ENCODE peak calls at places on chromosomes 1 and 21, in six cellular contexts. K is uterus, F is A549, W is tibial nerve, N is esophagus muscularis mucosa, I is HepG2. Y is an unnamed sample.

GRCh38 chr1:96418969-96419368 is 302.6 kb upstream of the PTBP2 start:
- DNase-seq in K (no peak), F (no peak), W (no peak), N (no peak), I (no peak), Y (no peak)

GRCh38 chr1:99963041-99963795 is 6.6 kb upstream of the SLC35A3 start:
- DNase-seq in K (no peak), F (no peak), W (no peak), N (no peak), I (no peak), Y (no peak)

GRCh38 chr1:12173631-12174121 is 6.9 kb downstream of the TNFRSF1B start:
- DNase-seq in K (peak; percentile 47), F (no peak), W (no peak), N (no peak), I (no peak), Y (no peak)

GRCh38 chr1:111183681-111184080 is 16.8 kb downstream of the DENND2D start:
- DNase-seq in K (no peak), F (no peak), W (no peak), N (no peak), I (no peak), Y (no peak)

GRCh38 chr1:235160395-235160964 is 570 bp downstream of the RBM34 start:
- DNase-seq in K (no peak), F (no peak), W (no peak), N (no peak), I (peak; percentile 50), Y (no peak)

GRCh38 chr21:44994581-44995171 is 54.8 kb downstream of the SLX9 start:
- DNase-seq in K (no peak), F (no peak), W (no peak), N (no peak), I (no peak), Y (no peak)

GRCh38 chr1:115282825-115283224 is 55.2 kb downstream of the NGF start:
- DNase-seq in K (peak; percentile 90), F (no peak), W (peak; percentile 74), N (peak; percentile 95), I (no peak), Y (no peak)

GRCh38 chr1:180779584-180779983 is 133.1 kb upstream of the KIAA1614 start:
- DNase-seq in K (no peak), F (no peak), W (no peak), N (no peak), I (no peak), Y (no peak)

GRCh38 chr21:27953328-27954045 is 986.6 kb upstream of the ADAMTS5 start:
- DNase-seq in K (no peak), F (no peak), W (no peak), N (no peak), I (no peak), Y (no peak)

GRCh38 chr21:41207401-41208388 is 39.7 kb downstream of the BACE2 start:
- DNase-seq in K (peak; percentile 39), F (no peak), W (peak; percentile 49), N (no peak), I (peak; percentile 3), Y (no peak)

GRCh38 chr1:161725888-161726630 is 4.7 kb downstream of the FCRLB start:
- DNase-seq in K (peak; percentile 44), F (peak; percentile 60), W (peak; percentile 16), N (no peak), I (peak; percentile 23), Y (peak; percentile 89)

GRCh38 chr1:56502700-56503245 is 76.6 kb downstream of the PLPP3 start:
- DNase-seq in K (no peak), F (no peak), W (no peak), N (no peak), I (peak; percentile 37), Y (peak; percentile 40)

GRCh38 chr1:243433737-243434370 is 178.0 kb downstream of the SDCCAG8 start:
- DNase-seq in K (no peak), F (no peak), W (no peak), N (no peak), I (no peak), Y (no peak)

GRCh38 chr1:10242811-10243210 is 32.4 kb downstream of the KIF1B start:
- DNase-seq in K (no peak), F (no peak), W (no peak), N (no peak), I (no peak), Y (no peak)

GRCh38 chr1:243495442-243496172 is 239.8 kb downstream of the SDCCAG8 start:
- DNase-seq in K (no peak), F (no peak), W (no peak), N (no peak), I (no peak), Y (peak; percentile 64)

GRCh38 chr1:85047472-85048295 is 616 bp downstream of the MCOLN3 start:
- DNase-seq in K (no peak), F (peak; percentile 7), W (no peak), N (no peak), I (no peak), Y (no peak)

GRCh38 chr1:43147625-43148319 is 24.3 kb downstream of the EBNA1BP2 start:
- DNase-seq in K (peak; percentile 63), F (no peak), W (no peak), N (no peak), I (peak; percentile 6), Y (no peak)

GRCh38 chr1:205629751-205630150 is 2.1 kb downstream of the ELK4 start:
- DNase-seq in K (no peak), F (no peak), W (no peak), N (peak; percentile 72), I (no peak), Y (no peak)
- H3K27ac ChIP-seq in K (no peak overlapping the region), F (peak overlapping the region; percentile 27), W (no peak overlapping the region), N (no peak overlapping the region), I (peak overlapping the region; percentile 96), Y (peak overlapping the region; percentile 98)

GRCh38 chr1:94324168-94324544 is 86.8 kb upstream of the ARHGAP29 start:
- DNase-seq in K (no peak), F (no peak), W (no peak), N (no peak), I (no peak), Y (no peak)

GRCh38 chr1:94327001-94327685 is 89.8 kb upstream of the ARHGAP29 start:
- DNase-seq in K (peak; percentile 46), F (no peak), W (no peak), N (no peak), I (no peak), Y (no peak)

GRCh38 chr1:94326329-94326728 is 88.9 kb upstream of the ARHGAP29 start:
- DNase-seq in K (no peak), F (no peak), W (no peak), N (no peak), I (no peak), Y (no peak)

GRCh38 chr1:94323311-94324167 is 86.2 kb upstream of the ARHGAP29 start:
- DNase-seq in K (no peak), F (no peak), W (no peak), N (no peak), I (no peak), Y (no peak)

GRCh38 chr1:94325379-94326302 is 88.3 kb upstream of the ARHGAP29 start:
- DNase-seq in K (no peak), F (peak; percentile 69), W (no peak), N (no peak), I (peak; percentile 75), Y (no peak)
- H3K4me1 ChIP-seq in K (no peaks in the 10 kb centered on the region), F (peaks cover 82% of the 10 kb centered on the region), W (peaks cover 50% of the 10 kb centered on the region), N (peaks cover 23% of the 10 kb centered on the region), I (peaks cover 55% of the 10 kb centered on the region), Y (peaks cover 52% of the 10 kb centered on the region)

DNA sequence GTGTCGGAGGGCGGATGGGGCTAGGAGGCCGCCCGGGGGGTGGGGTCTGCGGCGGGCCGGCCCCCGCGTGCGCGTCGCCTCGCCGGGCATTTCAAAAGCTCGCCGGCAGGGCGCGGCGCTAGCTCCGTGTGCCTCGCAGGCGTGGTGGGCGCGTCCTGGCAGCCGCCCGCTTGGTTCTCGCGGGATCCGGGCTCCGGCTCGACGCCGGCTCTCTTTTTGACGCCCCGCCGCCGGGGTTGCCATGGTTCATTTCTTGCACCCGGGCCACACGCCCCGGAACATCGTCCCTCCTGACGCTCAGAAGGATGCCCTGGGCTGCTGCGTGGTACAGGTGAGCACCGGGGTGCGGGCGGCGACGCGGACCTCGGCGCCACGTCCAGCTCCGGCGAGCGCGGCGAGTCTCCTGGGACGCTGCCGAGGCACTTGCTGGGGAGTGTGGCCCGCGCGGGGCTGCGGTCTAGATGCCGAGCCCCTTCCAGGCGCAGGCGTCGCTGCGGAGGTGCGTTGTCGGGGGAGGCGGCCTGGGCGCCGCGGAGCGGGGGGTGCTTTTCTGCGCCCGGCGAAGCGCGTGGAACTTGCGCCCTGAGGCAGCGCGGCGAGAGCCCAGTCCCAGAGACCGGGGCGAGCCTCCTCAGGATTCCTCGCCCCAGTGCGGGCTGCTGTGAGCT is at the start of gene ZYG11A:
- DNase-seq in K (no peak), F (peak; percentile 61), W (no peak), N (no peak), I (peak; percentile 14), Y (no peak)
- TF ChIP-seq POLR2A in K (no peak), F (no peak), W (no peak), N (no peak), I (no peak), Y (no peak)

GRCh38 chr1:8013800-8014199 is 12.3 kb downstream of the ERRFI1 start:
- DNase-seq in K (no peak), F (no peak), W (no peak), N (no peak), I (no peak), Y (no peak)

GRCh38 chr1:8013399-8013798 is 12.7 kb downstream of the ERRFI1 start:
- DNase-seq in K (no peak), F (no peak), W (no peak), N (no peak), I (no peak), Y (no peak)

GRCh38 chr1:8012955-8013354 is 13.2 kb downstream of the ERRFI1 start:
- DNase-seq in K (no peak), F (no peak), W (no peak), N (no peak), I (no peak), Y (no peak)

GRCh38 chr1:8011016-8011415 is 15.1 kb downstream of the ERRFI1 start:
- DNase-seq in K (no peak), F (no peak), W (no peak), N (no peak), I (no peak), Y (no peak)

GRCh38 chr1:8011923-8012858 is 13.9 kb downstream of the ERRFI1 start:
- DNase-seq in K (no peak), F (no peak), W (no peak), N (no peak), I (no peak), Y (no peak)
- H3K27ac ChIP-seq in K (no peak overlapping the region), F (no peak overlapping the region), W (no peak overlapping the region), N (no peak overlapping the region), I (no peak overlapping the region), Y (peak overlapping the region; percentile 14)

GRCh38 chr1:209414803-209415329 is 168.6 kb upstream of the CAMK1G start:
- DNase-seq in K (no peak), F (no peak), W (no peak), N (no peak), I (no peak), Y (no peak)

GRCh38 chr1:209412566-209412965 is 170.9 kb upstream of the CAMK1G start:
- DNase-seq in K (no peak), F (no peak), W (no peak), N (no peak), I (no peak), Y (no peak)

GRCh38 chr1:209412036-209412435 is 171.5 kb upstream of the CAMK1G start:
- DNase-seq in K (no peak), F (no peak), W (no peak), N (no peak), I (no peak), Y (no peak)

GRCh38 chr1:209411491-209411929 is 172.0 kb upstream of the CAMK1G start:
- DNase-seq in K (no peak), F (no peak), W (no peak), N (no peak), I (no peak), Y (no peak)

GRCh38 chr1:209413062-209413461 is 170.5 kb upstream of the CAMK1G start:
- DNase-seq in K (no peak), F (no peak), W (no peak), N (no peak), I (no peak), Y (no peak)
- H3K4me1 ChIP-seq in K (no peaks in the 10 kb centered on the region), F (peaks cover 48% of the 10 kb centered on the region), W (peaks cover 18% of the 10 kb centered on the region), N (peaks cover 3% of the 10 kb centered on the region), I (no peaks in the 10 kb centered on the region), Y (peaks cover 46% of the 10 kb centered on the region)

Y was measured in vagina.